ENCODE peak calls at places on chromosomes 4 and X, in seven cellular contexts. O, K, U, L, B, G and J are unnamed samples.
A peak's percentile ranks its signal among the peaks of the same experiment; 100 is the strongest.

GRCh38 chrX:54089191-54089590 is 44.9 kb upstream of the PHF8 start:
- DNase-seq in L (no peak), U (no peak), K (no peak), B (no peak), O (no peak), G (no peak), J (no peak)

GRCh38 chr4:56148428-56148827 is 199.7 kb downstream of the CEP135 start:
- DNase-seq in B (peak; percentile 50), O (no peak), G (no peak), K (no peak), U (no peak), L (no peak), J (peak; percentile 38)

GRCh38 chr4:173370130-173370476 is 651 bp upstream of the SAP30 start:
- DNase-seq in O (peak; percentile 66), L (no peak), K (peak; percentile 66), U (no peak), G (no peak), B (no peak), J (no peak)

GRCh38 chr4:82842593-82842992 is 44.0 kb upstream of the SCD5 start:
- DNase-seq in G (peak; percentile 12), K (no peak), U (peak; percentile 15), L (no peak), B (peak; percentile 39), O (peak; percentile 27), J (peak; percentile 21)

GRCh38 chrX:139290310-139290709 is 240.2 kb upstream of the F9 start:
- DNase-seq in U (no peak), K (no peak), O (no peak), G (no peak), B (no peak), L (peak; percentile 65), J (no peak)

GRCh38 chrX:125998432-125998831 is 167.7 kb downstream of the DCAF12L2 start:
- DNase-seq in K (no peak), O (no peak), U (peak; percentile 19), B (peak; percentile 5), G (peak; percentile 14), L (peak; percentile 11), J (no peak)

GRCh38 chrX:147738260-147738659 is 173.5 kb upstream of the FMR1 start:
- DNase-seq in K (no peak), G (no peak), O (no peak), L (no peak), U (no peak), B (no peak), J (no peak)

GRCh38 chrX:21711126-21711847 is 46.6 kb downstream of the SMPX start:
- DNase-seq in L (no peak), G (no peak), B (no peak), K (no peak), O (no peak), U (no peak), J (no peak)

GRCh38 chr4:98739718-98740117 is 81.3 kb upstream of the TSPAN5 start:
- DNase-seq in U (no peak), K (no peak), L (no peak), B (no peak), O (no peak), G (no peak), J (peak; percentile 25)

DNA sequence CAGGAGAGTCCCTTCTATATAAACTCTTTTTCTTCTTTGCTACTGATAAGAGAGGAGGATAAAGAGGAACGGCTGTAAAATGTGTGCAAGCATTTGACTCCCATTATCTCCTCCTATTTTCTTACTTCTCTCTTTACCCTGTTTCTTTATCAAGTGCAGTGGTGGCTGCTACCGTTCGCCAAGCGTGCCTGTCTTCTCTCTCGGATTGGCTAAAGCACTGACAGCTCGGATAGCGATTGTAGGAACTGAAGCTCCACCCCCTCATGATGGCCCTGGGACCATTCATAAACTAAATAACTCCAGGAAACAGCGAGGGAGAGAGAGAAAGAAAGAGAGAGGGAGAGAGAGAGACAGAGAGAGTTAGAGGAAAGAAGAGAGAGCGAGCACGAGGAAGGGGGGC is 340 bp upstream of the MAB21L2 start:
- DNase-seq in G (peak; percentile 63), U (peak; percentile 88), O (no peak), K (no peak), B (peak; percentile 64), L (no peak), J (no peak)
- H3K4me3 ChIP-seq in G (no peak overlapping the region), U (peak overlapping the region; percentile 75), O (no peak overlapping the region), K (no peak overlapping the region), B (peak overlapping the region; percentile 54), L (no peak overlapping the region), J (no peak overlapping the region)

GRCh38 chr4:148874331-148874730 is 432.1 kb upstream of the NR3C2 start:
- DNase-seq in U (peak; percentile 9), O (no peak), G (peak; percentile 28), K (no peak), B (no peak), L (no peak), J (no peak)
- TF ChIP-seq CTCF in U (peak; percentile 16), O (no peak), G (peak; percentile 22), K (peak; percentile 21), B (no peak), L (no peak), J (no peak)

GRCh38 chr4:169225058-169225751 is 45.6 kb downstream of the SH3RF1 start:
- DNase-seq in L (no peak), K (no peak), G (peak; percentile 73), O (no peak), B (peak; percentile 98), U (no peak), J (peak; percentile 99)
- H3K4me3 ChIP-seq in L (no peak overlapping the region), K (no peak overlapping the region), G (no peak overlapping the region), O (no peak overlapping the region), B (no peak overlapping the region), U (no peak overlapping the region), J (no peak overlapping the region)

GRCh38 chr4:65358914-65359313 is 311.4 kb downstream of the EPHA5 start:
- DNase-seq in U (no peak), B (no peak), L (no peak), K (no peak), O (no peak), G (no peak), J (no peak)
- TF ChIP-seq CTCF in U (no peak), B (no peak), L (no peak), K (no peak), O (no peak), G (no peak), J (no peak)

GRCh38 chr4:69214716-69215115 is at the start of gene UGT2B11:
- DNase-seq in B (no peak), K (no peak), G (no peak), O (no peak), U (no peak), L (no peak), J (no peak)
- H3K4me3 ChIP-seq in B (no peak within 1 kb of the TSS), K (no peak within 1 kb of the TSS), G (no peak within 1 kb of the TSS), O (no peak within 1 kb of the TSS), U (no peak within 1 kb of the TSS), L (no peak within 1 kb of the TSS), J (no peak within 1 kb of the TSS)

DNA sequence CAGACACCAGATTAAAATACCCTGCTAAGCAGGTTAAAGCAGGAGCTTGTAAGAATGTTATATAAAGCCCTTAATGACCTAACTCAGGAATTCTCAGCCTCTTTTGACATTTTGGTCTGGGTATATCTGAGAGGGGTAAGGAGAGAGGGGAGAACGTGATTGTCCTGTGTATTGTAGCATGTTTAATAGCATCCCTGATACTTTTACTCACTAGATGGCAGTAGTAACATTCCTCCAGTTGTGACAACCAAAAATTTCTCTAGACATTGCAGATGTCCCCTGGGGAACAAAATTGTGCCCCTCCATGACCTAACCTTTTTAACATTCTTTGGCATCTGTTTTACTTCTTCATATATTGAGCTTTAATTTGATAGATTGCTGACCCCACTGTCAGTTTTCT is 17.9 kb downstream of the SMARCA5 start:
- DNase-seq in O (peak; percentile 25), K (no peak), G (no peak), U (peak; percentile 3), B (peak; percentile 50), L (peak; percentile 18), J (no peak)
- TF ChIP-seq CTCF in O (peak; percentile 39), K (no peak), G (peak; percentile 39), U (peak; percentile 43), B (peak; percentile 53), L (peak; percentile 34), J (peak; percentile 43)

GRCh38 chr4:153346031-153346430 is 1.5 kb downstream of the MND1 start:
- DNase-seq in K (no peak), G (no peak), B (no peak), O (no peak), L (no peak), U (no peak), J (no peak)
- H3K4me3 ChIP-seq in K (no peak overlapping the region), G (no peak overlapping the region), B (no peak overlapping the region), O (peak overlapping the region; percentile 85), L (peak overlapping the region; percentile 68), U (peak overlapping the region; percentile 77), J (peak overlapping the region; percentile 77)

DNA sequence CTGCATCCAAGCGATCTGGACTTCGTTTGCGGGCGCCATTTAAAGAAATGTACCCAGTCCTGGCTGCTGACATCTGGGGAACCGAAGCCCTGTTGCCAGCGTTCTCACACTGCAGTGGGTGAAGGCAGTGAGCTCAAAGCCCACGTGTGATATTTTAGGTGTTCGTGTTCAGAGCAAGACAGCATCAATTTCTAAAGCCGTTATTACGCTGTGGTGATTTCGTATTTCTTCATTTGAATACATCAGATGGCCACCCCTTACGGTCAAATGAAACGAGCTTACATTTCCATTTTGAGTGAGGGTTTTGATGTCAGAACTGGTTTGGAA is 380 bp upstream of the C4orf36 start:
- DNase-seq in O (no peak), K (no peak), L (no peak), G (no peak), U (no peak), B (no peak), J (peak; percentile 22)
- TF ChIP-seq CTCF in O (no peak), K (no peak), L (no peak), G (no peak), U (no peak), B (no peak), J (no peak)